ENCODE peak calls at places on chromosomes 1 and 21, in four cellular contexts. N, C, W and Y are unnamed samples.

GRCh38 chr1:203559523-203559922 is 65.6 kb downstream of the OPTC start:
- DNase-seq in N (no peak), C (no peak), W (peak; percentile 54), Y (peak; percentile 81)

GRCh38 chr1:32063261-32063681 is 9.5 kb upstream of the TMEM39B start:
- DNase-seq in N (no peak), C (peak; percentile 21), W (no peak), Y (no peak)

GRCh38 chr1:75083848-75084514 is 50.2 kb upstream of the LHX8 start:
- DNase-seq in N (no peak), C (no peak), W (no peak), Y (no peak)

GRCh38 chr1:109214695-109215623 is 1.2 kb downstream of the SARS1 start:
- DNase-seq in N (peak; percentile 29), C (peak; percentile 66), W (peak; percentile 54), Y (peak; percentile 87)

GRCh38 chr1:161946071-161946987 is 77.3 kb downstream of the OLFML2B start:
- DNase-seq in N (no peak), C (no peak), W (no peak), Y (no peak)

GRCh38 chr1:38047603-38048146 is 1.1 kb upstream of the POU3F1 start:
- DNase-seq in N (no peak), C (no peak), W (no peak), Y (no peak)

GRCh38 chr1:4172659-4173599 is 272.9 kb upstream of the C1orf174 start:
- DNase-seq in N (no peak), C (peak; percentile 14), W (no peak), Y (no peak)

GRCh38 chr1:25111706-25112105 is 120.6 kb downstream of the SYF2 start:
- DNase-seq in N (no peak), C (no peak), W (no peak), Y (no peak)

GRCh38 chr1:185853739-185854138 is 119.5 kb downstream of the HMCN1 start:
- DNase-seq in N (no peak), C (no peak), W (no peak), Y (no peak)

GRCh38 chr1:21868941-21869454 is 56.9 kb downstream of the LDLRAD2 start:
- DNase-seq in N (no peak), C (no peak), W (no peak), Y (no peak)

GRCh38 chr1:161730050-161730564 is 8.8 kb downstream of the FCRLB start:
- DNase-seq in N (no peak), C (no peak), W (no peak), Y (no peak)

GRCh38 chr1:33093004-33093403 is 12.1 kb downstream of the AZIN2 start:
- DNase-seq in N (no peak), C (no peak), W (no peak), Y (no peak)

GRCh38 chr1:37323486-37324377 is 150.6 kb upstream of the ZC3H12A start:
- DNase-seq in N (no peak), C (peak; percentile 61), W (no peak), Y (no peak)

GRCh38 chr1:41639332-41639936 is 155.0 kb upstream of the EDN2 start:
- DNase-seq in N (no peak), C (no peak), W (no peak), Y (no peak)

GRCh38 chr1:167635233-167635648 is 5.2 kb downstream of the RCSD1 start:
- DNase-seq in N (peak; percentile 65), C (peak; percentile 22), W (no peak), Y (no peak)

GRCh38 chr1:9996624-9997582 is at the start of gene RBP7:
- DNase-seq in N (peak; percentile 43), C (peak; percentile 50), W (no peak), Y (peak; percentile 22)

GRCh38 chr1:78048446-78048845 is 2.7 kb downstream of the GIPC2 start:
- DNase-seq in N (no peak), C (no peak), W (no peak), Y (no peak)

GRCh38 chr1:225845633-225846259 is 35.8 kb downstream of the EPHX1 start:
- DNase-seq in N (peak; percentile 80), C (peak; percentile 72), W (peak; percentile 86), Y (peak; percentile 86)

GRCh38 chr1:35544976-35545375 is 12.2 kb downstream of the KIAA0319L start:
- DNase-seq in N (peak; percentile 63), C (no peak), W (no peak), Y (peak; percentile 87)

GRCh38 chr1:203173566-203173965 is 2.1 kb downstream of the MYBPH start:
- DNase-seq in N (no peak), C (no peak), W (no peak), Y (no peak)

GRCh38 chr1:67159233-67159632 is 7.0 kb upstream of the IL23R start:
- DNase-seq in N (no peak), C (no peak), W (no peak), Y (no peak)

GRCh38 chr1:231667883-231668506 is 41.4 kb downstream of the DISC1 start:
- DNase-seq in N (no peak), C (no peak), W (no peak), Y (no peak)

GRCh38 chr1:59707216-59707615 is 107.5 kb upstream of the HOOK1 start:
- DNase-seq in N (peak; percentile 55), C (no peak), W (peak; percentile 88), Y (peak; percentile 83)

GRCh38 chr1:18884727-18885126 is 17.6 kb downstream of the ALDH4A1 start:
- DNase-seq in N (no peak), C (no peak), W (no peak), Y (no peak)

GRCh38 chr1:30930631-30931173 is 22.1 kb upstream of the SDC3 start:
- DNase-seq in N (no peak), C (no peak), W (no peak), Y (no peak)

GRCh38 chr1:56453722-56454078 is 125.7 kb downstream of the PLPP3 start:
- DNase-seq in N (no peak), C (no peak), W (no peak), Y (no peak)

GRCh38 chr1:8752921-8753713 is 64.3 kb downstream of the RERE start:
- DNase-seq in N (no peak), C (no peak), W (no peak), Y (no peak)

GRCh38 chr1:107138767-107139445 is 1.9 kb upstream of the NTNG1 start:
- DNase-seq in N (no peak), C (no peak), W (no peak), Y (no peak)

GRCh38 chr21:37863842-37864241 is 52.4 kb downstream of the KCNJ6 start:
- DNase-seq in N (no peak), C (no peak), W (no peak), Y (peak; percentile 31)

GRCh38 chr1:5638582-5638981 is 353.6 kb downstream of the NPHP4 start:
- DNase-seq in N (no peak), C (peak; percentile 6), W (no peak), Y (peak; percentile 39)

GRCh38 chr21:33751120-33751519 is 108.8 kb downstream of the ITSN1 start:
- DNase-seq in N (no peak), C (no peak), W (no peak), Y (no peak)

DNA sequence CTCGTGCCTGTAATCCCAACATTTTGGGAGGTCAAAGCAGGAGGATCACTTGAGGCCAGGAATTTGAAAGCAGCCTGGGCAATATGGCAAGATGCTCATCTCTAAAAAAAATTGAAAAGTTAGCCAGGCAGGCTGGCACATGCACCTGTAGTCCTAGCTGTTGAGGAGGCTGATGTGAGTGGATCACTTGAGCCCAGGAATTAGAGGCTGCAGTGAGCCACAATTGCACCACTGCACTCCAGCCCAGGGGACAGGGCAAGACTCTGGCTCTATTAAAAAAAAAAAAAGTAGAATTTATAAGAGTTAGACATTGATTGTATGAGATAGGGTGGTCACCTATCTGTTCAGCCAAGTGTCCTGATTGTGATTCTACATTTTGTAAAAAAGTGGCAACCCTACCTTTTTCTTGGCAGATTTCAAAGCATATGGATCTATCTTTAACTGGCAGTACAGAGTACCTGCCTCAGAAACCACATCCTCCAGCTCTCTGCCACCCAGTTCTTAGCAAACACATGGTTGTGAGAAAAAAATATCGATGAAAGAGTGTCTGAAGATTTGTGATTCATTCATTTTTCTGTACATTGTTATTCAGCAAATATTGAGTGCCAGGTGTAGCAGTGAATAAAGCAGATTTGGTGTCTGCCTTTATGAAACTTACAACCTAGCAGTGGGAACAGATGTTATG is 82.4 kb downstream of the ST3GAL3 start:
- DNase-seq in N (no peak), C (no peak), W (no peak), Y (no peak)
- H3K4me3 ChIP-seq in N (no peak overlapping the region), C (no peak overlapping the region), W (no peak overlapping the region), Y (no peak overlapping the region)

GRCh38 chr1:145689922-145690321 is 17.2 kb downstream of the PDZK1 start:
- DNase-seq in N (no peak), C (no peak), W (no peak), Y (no peak)
- H3K27ac ChIP-seq in N (no peak overlapping the region), C (no peak overlapping the region), W (no peak overlapping the region), Y (no peak overlapping the region)

GRCh38 chr1:46131093-46131492 is 1.3 kb downstream of the PIK3R3 start:
- DNase-seq in N (no peak), C (no peak), W (no peak), Y (no peak)

GRCh38 chr1:46133181-46133658 is 791 bp upstream of the PIK3R3 start:
- DNase-seq in N (peak; percentile 83), C (no peak), W (no peak), Y (no peak)

GRCh38 chr1:46133946-46134345 is 1.5 kb upstream of the PIK3R3 start:
- DNase-seq in N (peak; percentile 19), C (no peak), W (no peak), Y (no peak)

GRCh38 chr1:46131727-46132528 is 501 bp downstream of the PIK3R3 start:
- DNase-seq in N (peak; percentile 25), C (peak; percentile 71), W (no peak), Y (peak; percentile 40)

DNA sequence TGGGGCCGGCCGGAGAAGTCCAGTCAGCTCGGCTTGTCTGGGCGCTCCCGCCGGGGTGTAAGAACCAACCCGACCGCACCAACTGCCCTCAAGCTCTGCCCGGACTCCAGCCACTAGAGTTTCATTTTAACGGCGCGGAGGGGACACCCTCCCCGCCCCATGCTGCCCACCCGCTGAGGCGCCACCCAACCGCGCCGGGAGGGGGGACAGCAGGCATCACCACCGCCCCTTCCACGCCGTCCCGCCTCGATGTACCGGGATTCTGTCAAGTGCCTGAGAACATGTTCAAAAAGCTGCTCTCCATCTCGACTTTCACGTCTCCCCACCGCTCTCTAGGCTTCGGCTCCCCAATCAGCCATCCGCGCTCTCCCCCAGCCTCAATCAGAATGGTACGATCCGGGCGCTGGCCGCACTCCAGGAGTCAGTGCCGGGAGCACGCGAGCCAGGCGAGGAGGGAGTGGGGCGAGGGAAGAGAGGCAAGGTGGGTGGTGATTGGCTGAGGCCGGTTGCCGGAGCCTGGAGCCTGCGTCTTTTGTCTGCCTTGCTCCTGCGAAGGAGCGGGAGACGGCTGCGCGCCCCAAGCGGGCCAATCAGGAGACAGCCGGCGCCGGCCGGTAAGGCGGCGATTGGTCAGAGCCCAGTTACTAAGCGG is at the start of gene PIK3R3:
- DNase-seq in N (peak; percentile 99), C (peak; percentile 97), W (peak; percentile 97), Y (peak; percentile 99)
- TF ChIP-seq POLR2A in N (peak; percentile 86), C (peak; percentile 80), W (peak; percentile 88), Y (peak; percentile 100)

DNA sequence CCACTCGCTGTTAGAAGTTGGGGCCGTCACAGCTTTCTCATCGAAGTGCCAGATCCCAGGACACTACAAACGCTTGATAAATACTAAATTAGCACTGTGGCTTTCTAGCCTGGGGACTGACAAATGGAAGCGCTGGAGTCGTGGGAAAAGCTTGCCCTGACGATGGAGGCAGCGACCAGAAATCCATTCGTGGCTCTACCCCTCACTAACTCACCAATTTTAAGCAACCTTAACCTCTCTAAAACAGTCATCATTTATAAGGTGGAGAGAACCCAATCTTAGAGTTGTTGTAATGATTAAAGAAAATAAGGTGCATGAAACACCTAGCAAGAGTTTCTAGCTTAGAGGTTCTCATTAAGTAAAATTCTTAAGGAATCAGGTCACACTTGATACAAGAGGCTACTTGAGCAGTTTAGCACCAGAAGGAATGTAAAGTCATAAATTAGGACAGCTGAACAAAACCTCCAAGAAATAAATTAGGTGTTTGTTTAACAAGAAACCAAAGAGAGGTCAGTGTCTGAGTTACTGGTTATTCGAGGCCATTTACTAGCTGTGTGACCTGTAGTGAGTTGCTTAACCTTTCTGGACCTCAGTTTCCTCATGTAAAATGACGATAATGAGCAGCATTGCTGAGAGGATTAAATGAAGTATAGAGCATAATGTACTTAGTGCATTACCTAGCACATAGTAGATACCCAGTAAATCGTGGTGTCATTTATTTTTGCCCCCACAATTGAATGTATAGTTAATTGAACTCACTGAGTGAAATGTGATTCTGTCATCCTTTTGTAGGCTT is 761 bp upstream of the ELK4 start:
- DNase-seq in N (no peak), C (no peak), W (no peak), Y (no peak)
- H3K4me3 ChIP-seq in N (peak overlapping the region; percentile 77), C (peak overlapping the region; percentile 82), W (peak overlapping the region; percentile 86), Y (peak overlapping the region; percentile 3)